ENCODE peak calls at places on chromosome 12, in nine cellular contexts. Z is left ventricle myocardium inferior, C is GM20000, D is nephron progenitor cell, N is glutamatergic neuron, K is endothelial cell, J is astrocyte of the spinal cord, B is bronchial epithelial cell, V is HCT116. H is an unnamed sample.

GRCh38 chr12:48001426-48002178 is 2.7 kb downstream of the COL2A1 start:
- DNase-seq in Z (peak), C (peak), D (peak), N (peak), K (peak), J (peak), B (peak), V (peak), H (no peak)

GRCh38 chr12:30546121-30546520 is 149.5 kb downstream of the IPO8 start:
- DNase-seq in Z (no peak), C (no peak), D (no peak), N (no peak), K (no peak), J (no peak), B (peak), V (no peak), H (no peak)

GRCh38 chr12:52710744-52711143 is 7.4 kb upstream of the KRT77 start:
- DNase-seq in Z (no peak), C (no peak), D (no peak), N (no peak), K (no peak), J (no peak), B (no peak), V (no peak), H (no peak)

GRCh38 chr12:46556105-46556559 is 183.6 kb upstream of the SLC38A2 start:
- DNase-seq in Z (no peak), C (no peak), D (no peak), N (no peak), K (no peak), J (peak), B (peak), V (peak), H (no peak)

GRCh38 chr12:53213348-53213747 is 6.3 kb upstream of the ITGB7 start:
- DNase-seq in Z (peak), C (peak), D (peak), N (peak), K (peak), J (peak), B (peak), V (no peak), H (peak)

GRCh38 chr12:52713960-52714886 is 10.9 kb upstream of the KRT77 start:
- DNase-seq in Z (no peak), C (no peak), D (peak), N (peak), K (peak), J (no peak), B (no peak), V (no peak), H (no peak)

GRCh38 chr12:46938071-46938678 is 112.4 kb upstream of the SLC38A4 start:
- DNase-seq in Z (no peak), C (no peak), D (no peak), N (no peak), K (no peak), J (no peak), B (peak), V (no peak), H (no peak)

GRCh38 chr12:92810370-92810769 is 107.6 kb downstream of the PLEKHG7 start:
- DNase-seq in Z (no peak), C (peak), D (no peak), N (no peak), K (no peak), J (no peak), B (no peak), V (no peak), H (no peak)

GRCh38 chr12:119988440-119988787 is 622 bp upstream of the BICDL1 start:
- DNase-seq in Z (no peak), C (no peak), D (no peak), N (no peak), K (no peak), J (peak), B (peak), V (no peak), H (no peak)

GRCh38 chr12:49023812-49024211 is 5.2 kb upstream of the PRKAG1 start:
- DNase-seq in Z (no peak), C (no peak), D (no peak), N (no peak), K (no peak), J (no peak), B (no peak), V (no peak), H (no peak)

GRCh38 chr12:78087363-78087675 is 256.6 kb downstream of the NAV3 start:
- DNase-seq in Z (no peak), C (no peak), D (no peak), N (no peak), K (no peak), J (peak), B (no peak), V (no peak), H (no peak)

GRCh38 chr12:89383235-89384049 is 31.1 kb upstream of the DUSP6 start:
- DNase-seq in Z (no peak), C (no peak), D (no peak), N (no peak), K (no peak), J (no peak), B (no peak), V (no peak), H (no peak)

GRCh38 chr12:62103736-62104135 is 156.5 kb upstream of the USP15 start:
- DNase-seq in Z (no peak), C (no peak), D (no peak), N (no peak), K (no peak), J (no peak), B (peak), V (no peak), H (no peak)

GRCh38 chr12:60223242-60223641 is 627.4 kb downstream of the SLC16A7 start:
- DNase-seq in Z (no peak), C (no peak), D (no peak), N (no peak), K (no peak), J (no peak), B (no peak), V (no peak), H (no peak)

GRCh38 chr12:115000038-115000437 is 316.1 kb upstream of the TBX3 start:
- DNase-seq in Z (no peak), C (no peak), D (no peak), N (no peak), K (no peak), J (peak), B (no peak), V (peak), H (no peak)

DNA sequence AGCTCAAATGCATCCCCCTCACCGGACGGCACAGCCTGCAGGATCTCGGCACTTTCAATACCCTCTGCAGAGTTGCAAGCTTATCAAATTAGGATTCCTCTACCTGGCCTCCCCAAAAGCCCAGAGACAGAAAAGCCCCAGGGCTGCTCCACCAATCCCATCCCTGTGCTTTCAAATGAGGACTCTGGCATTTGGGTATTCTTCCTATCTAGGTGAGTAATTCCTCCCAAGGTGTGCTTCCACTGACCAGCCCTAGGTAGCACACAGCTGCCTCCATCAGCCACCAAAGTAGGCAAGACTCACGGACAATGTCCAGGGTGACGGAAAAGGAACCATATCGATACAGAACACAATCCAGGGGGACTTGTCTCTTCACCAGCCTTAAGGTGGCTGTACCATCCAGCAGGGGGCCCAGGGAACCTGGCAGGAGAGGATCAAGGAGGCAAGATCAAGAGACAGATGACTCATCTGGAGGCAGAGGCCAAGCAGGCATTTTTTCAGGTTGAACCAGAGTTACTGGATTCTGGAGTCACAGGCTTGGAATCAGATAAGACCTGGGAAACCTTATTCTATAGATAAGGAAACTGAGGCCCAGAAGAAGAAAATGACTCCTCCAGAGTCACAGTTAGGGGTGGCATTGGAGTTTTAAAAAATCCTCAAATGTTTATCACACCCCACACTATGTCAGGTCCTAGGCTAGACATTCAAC is 9.9 kb downstream of the PMEL start:
- DNase-seq in Z (no peak), C (no peak), D (no peak), N (no peak), K (peak), J (peak), B (peak), V (peak), H (no peak)
- TF ChIP-seq CTCF in Z (no peak), C (no peak), D (no peak), N (no peak), K (no peak), J (peak), B (peak), V (peak), H (no peak)

GRCh38 chr12:124273630-124274029 is 21.3 kb upstream of the RFLNA start:
- DNase-seq in Z (no peak), C (peak), D (no peak), N (no peak), K (peak), J (peak), B (peak), V (peak), H (no peak)
- TF ChIP-seq CTCF in Z (no peak), C (no peak), D (no peak), N (peak), K (peak), J (peak), B (peak), V (peak), H (no peak)

DNA sequence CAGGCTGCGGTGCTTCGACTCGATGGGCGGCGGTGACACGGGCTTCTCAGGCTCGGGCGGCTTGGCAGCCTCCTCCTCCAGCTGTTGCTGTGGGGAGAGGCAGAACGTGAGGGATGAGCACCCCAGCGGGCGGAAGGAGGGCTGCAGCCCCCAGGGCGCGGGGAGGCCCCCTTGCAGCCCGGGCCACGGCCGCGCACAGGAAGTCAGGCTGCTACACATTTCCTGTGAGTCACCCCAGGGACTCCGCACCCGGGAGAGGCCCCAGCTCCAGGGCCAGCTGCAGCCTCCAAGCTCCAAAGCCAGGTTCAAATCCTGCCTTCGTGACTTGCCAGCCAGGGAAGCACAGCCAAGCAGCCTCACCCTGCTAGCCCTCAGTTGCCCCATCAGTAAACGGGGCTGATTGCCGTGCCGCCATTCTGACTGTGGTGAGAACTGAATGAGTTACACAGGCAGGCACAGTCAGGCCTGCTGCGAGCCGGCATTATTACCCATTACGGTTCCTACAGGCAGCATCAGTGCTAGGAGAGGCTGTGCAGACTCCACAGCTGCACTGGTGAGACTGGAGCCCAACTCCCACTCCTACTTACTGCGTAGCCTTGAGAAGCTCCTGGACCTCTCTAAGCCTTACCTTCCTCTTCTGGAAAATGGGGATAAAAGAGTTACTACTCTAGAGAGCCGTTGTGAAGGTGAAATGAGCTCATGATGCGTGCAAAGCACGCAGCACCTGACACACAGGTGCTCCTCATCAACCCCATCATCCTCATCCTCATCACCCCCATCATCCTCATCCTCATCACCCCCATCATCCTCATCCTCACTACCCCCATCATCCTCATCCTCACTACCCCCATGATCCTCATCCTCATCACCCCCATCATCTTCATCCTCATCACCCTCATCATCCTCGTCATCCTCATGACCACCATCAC is 100.9 kb downstream of the NCOR2 start:
- DNase-seq in Z (peak), C (peak), D (no peak), N (no peak), K (no peak), J (peak), B (no peak), V (no peak), H (peak)
- TF ChIP-seq CTCF in Z (peak), C (peak), D (no peak), N (no peak), K (no peak), J (peak), B (no peak), V (no peak), H (no peak)

GRCh38 chr12:109881752-109882151 is 1.4 kb upstream of the GLTP start:
- DNase-seq in Z (no peak), C (no peak), D (no peak), N (no peak), K (no peak), J (no peak), B (peak), V (no peak), H (no peak)

GRCh38 chr12:109879332-109880048 is 851 bp downstream of the GLTP start:
- DNase-seq in Z (no peak), C (no peak), D (no peak), N (no peak), K (no peak), J (no peak), B (peak), V (no peak), H (no peak)

GRCh38 chr12:109880938-109881337 is 597 bp upstream of the GLTP start:
- DNase-seq in Z (no peak), C (no peak), D (no peak), N (no peak), K (no peak), J (no peak), B (peak), V (no peak), H (no peak)

GRCh38 chr12:109878749-109879148 is 1.6 kb downstream of the GLTP start:
- DNase-seq in Z (no peak), C (no peak), D (no peak), N (no peak), K (no peak), J (no peak), B (peak), V (no peak), H (no peak)

DNA sequence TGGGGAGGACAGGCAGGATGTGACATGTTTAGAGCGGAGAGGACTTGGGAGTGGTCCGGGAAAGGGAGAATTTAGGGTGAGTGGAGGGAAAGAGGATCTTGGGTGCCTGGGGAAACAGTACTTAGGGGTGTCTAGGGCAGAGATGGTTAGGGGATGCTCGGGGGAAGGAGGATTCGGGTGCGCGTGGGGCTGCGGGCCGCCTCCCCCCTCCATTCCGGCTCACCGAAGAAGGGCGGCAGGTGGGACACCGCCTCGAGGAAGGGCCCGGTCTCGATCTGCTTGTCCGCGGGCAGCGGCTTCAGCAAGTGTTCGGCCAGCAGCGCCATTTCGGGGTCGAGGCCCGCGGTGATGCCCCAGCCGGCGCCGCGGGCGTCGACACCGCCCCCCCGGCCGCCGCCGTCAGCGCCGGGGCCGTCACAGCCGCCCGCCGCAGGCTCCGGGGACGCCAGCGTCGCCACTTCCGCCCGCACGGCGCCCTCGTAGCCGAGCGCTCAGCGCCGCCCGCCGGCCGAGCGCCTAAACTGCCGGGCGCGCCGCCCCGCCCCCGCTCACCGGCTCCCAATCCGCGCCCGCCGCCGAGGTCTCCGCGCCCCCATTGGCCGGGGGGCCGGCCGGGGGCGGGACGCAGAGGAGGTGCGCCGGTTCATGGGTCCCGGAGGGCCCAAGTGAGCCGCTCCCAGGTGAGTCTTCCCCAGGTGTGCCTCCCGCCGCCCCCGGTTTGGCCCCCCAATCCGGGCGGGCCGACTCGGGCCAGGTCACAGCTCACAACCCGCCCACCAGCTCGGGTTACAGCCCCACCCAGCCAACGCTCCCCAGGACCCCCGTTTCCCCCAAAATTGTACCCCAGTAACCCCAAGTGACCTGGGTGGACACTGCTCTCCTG is at the start of gene GLTP:
- DNase-seq in Z (peak), C (peak), D (peak), N (peak), K (peak), J (peak), B (peak), V (peak), H (peak)
- TF ChIP-seq CTCF in Z (peak), C (peak), D (no peak), N (peak), K (no peak), J (peak), B (peak), V (peak), H (no peak)

H was measured in activated B cell treated with CpG ODN at 0.5 μM for 24 hours.